ENCODE peak calls at places on chromosome 19, in seven cellular contexts. O is GM04504; K is stimulated activated CD8-positive, alpha-beta memory T cell treated with anti-CD3 and anti-CD28 coated beads, Interleukin-12 subunit alpha, Interleukin-12 subunit beta, amount 100 ng/mL, for 1 hour; Z is C1 segment of cervical spinal cord; L is AG08396; W is iPS DF 6.9; T is SK-N-SH. S is an unnamed sample.

GRCh38 chr19:17720487-17720839 is 1.2 kb downstream of the MAP1S start:
- DNase-seq in O (no peak), K (no peak), Z (no peak), L (peak), W (no peak), T (no peak), S (no peak)

GRCh38 chr19:58434217-58434616 is 5.7 kb downstream of the ZNF132 start:
- DNase-seq in O (no peak), K (no peak), Z (no peak), L (no peak), W (no peak), T (no peak), S (no peak)

GRCh38 chr19:43768273-43769050 is 12.3 kb downstream of the KCNN4 start:
- DNase-seq in O (no peak), K (no peak), Z (no peak), L (no peak), W (no peak), T (no peak), S (no peak)

GRCh38 chr19:29640231-29640630 is 25.0 kb upstream of the PLEKHF1 start:
- DNase-seq in O (no peak), K (no peak), Z (no peak), L (no peak), W (no peak), T (no peak), S (no peak)

GRCh38 chr19:49343127-49343526 is 7.9 kb downstream of the CD37 start:
- DNase-seq in O (no peak), K (no peak), Z (no peak), L (no peak), W (no peak), T (no peak), S (no peak)

GRCh38 chr19:41575998-41576397 is at the start of gene CEACAM21:
- DNase-seq in O (no peak), K (no peak), Z (no peak), L (no peak), W (no peak), T (no peak), S (no peak)

GRCh38 chr19:8573316-8573715 is 3.9 kb downstream of the MYO1F start:
- DNase-seq in O (no peak), K (no peak), Z (no peak), L (no peak), W (no peak), T (no peak), S (no peak)

GRCh38 chr19:14107581-14108461 is 9.7 kb downstream of the PRKACA start:
- DNase-seq in O (no peak), K (no peak), Z (no peak), L (peak), W (no peak), T (no peak), S (peak)

GRCh38 chr19:8393192-8393870 is 3.2 kb downstream of the RAB11B start:
- DNase-seq in O (no peak), K (no peak), Z (no peak), L (no peak), W (no peak), T (no peak), S (no peak)

GRCh38 chr19:4537953-4538600 is 1.8 kb downstream of the LRG1 start:
- DNase-seq in O (no peak), K (no peak), Z (no peak), L (no peak), W (no peak), T (no peak), S (no peak)

GRCh38 chr19:41299755-41300089 is 10.2 kb upstream of the CCDC97 start:
- DNase-seq in O (peak), K (no peak), Z (no peak), L (peak), W (no peak), T (no peak), S (peak)

GRCh38 chr19:46391296-46392251 is 21.8 kb downstream of the CCDC8 start:
- DNase-seq in O (no peak), K (no peak), Z (no peak), L (no peak), W (no peak), T (no peak), S (peak)

GRCh38 chr19:11978492-11979100 is 13.8 kb downstream of the ZNF763 start:
- DNase-seq in O (no peak), K (no peak), Z (no peak), L (no peak), W (no peak), T (no peak), S (no peak)

S was measured in hepatic stellate cell.